ENCODE peak calls at places on chromosomes 1 and 21, in eight cellular contexts. T, N, W, O, I, V, B and D are unnamed samples. For H3K36me3, the result is how much of the 10 kb centered on the place peaks cover.

GRCh38 chr1:182395911-182396310 is 4.3 kb upstream of the GLUL start:
- DNase-seq in W (no peak), O (no peak), I (no peak), N (no peak), V (no peak), B (no peak), T (no peak), D (no peak)

GRCh38 chr1:243657793-243658192 is 192.2 kb downstream of the AKT3 start:
- DNase-seq in T (no peak), O (no peak), W (no peak), V (no peak), I (no peak), N (no peak), B (no peak), D (no peak)

GRCh38 chr1:95208876-95209275 is 25.1 kb upstream of the RWDD3 start:
- DNase-seq in B (no peak), I (no peak), T (no peak), V (no peak), N (no peak), O (no peak), W (no peak), D (no peak)

GRCh38 chr1:234980657-234981396 is 147.8 kb downstream of the TOMM20 start:
- DNase-seq in O (peak), N (peak), W (no peak), B (peak), V (peak), T (peak), I (peak), D (peak)

GRCh38 chr21:18155508-18156193 is 89.0 kb upstream of the CHODL start:
- DNase-seq in T (no peak), B (no peak), I (no peak), O (no peak), V (no peak), W (peak), N (peak), D (no peak)

GRCh38 chr21:41589620-41590175 is 81.7 kb upstream of the TMPRSS2 start:
- DNase-seq in V (no peak), B (no peak), N (no peak), O (no peak), T (no peak), I (no peak), W (no peak), D (no peak)

GRCh38 chr1:201713093-201713810 is 115.7 kb upstream of the IPO9 start:
- DNase-seq in I (peak), W (no peak), B (peak), T (peak), O (peak), V (peak), N (peak), D (peak)

GRCh38 chr1:205947024-205947423 is 3.8 kb upstream of the SLC26A9 start:
- DNase-seq in I (peak), O (no peak), T (peak), B (no peak), W (no peak), N (no peak), V (peak), D (no peak)

GRCh38 chr1:231397882-231398671 is 24.0 kb downstream of the EGLN1 start:
- DNase-seq in O (no peak), V (no peak), N (no peak), T (no peak), I (no peak), W (no peak), B (no peak), D (no peak)

GRCh38 chr1:32540589-32540988 is 1.4 kb downstream of the ZBTB8A start:
- DNase-seq in T (no peak), W (no peak), O (no peak), I (no peak), B (no peak), N (no peak), V (no peak), D (no peak)

GRCh38 chr1:18907021-18907913 is 4.9 kb upstream of the ALDH4A1 start:
- DNase-seq in N (peak), T (peak), B (peak), I (peak), W (peak), O (peak), V (peak), D (no peak)

GRCh38 chr21:32858628-32859027 is 87.1 kb upstream of the PAXBP1 start:
- DNase-seq in I (no peak), W (no peak), O (no peak), T (no peak), B (no peak), V (no peak), N (no peak), D (no peak)

GRCh38 chr21:42703173-42703908 is 49.9 kb downstream of the PDE9A start:
- DNase-seq in O (no peak), T (no peak), I (no peak), B (no peak), V (no peak), W (no peak), N (no peak), D (no peak)

GRCh38 chr1:109371271-109371739 is 26.4 kb downstream of the SORT1 start:
- DNase-seq in I (no peak), B (peak), O (no peak), W (no peak), N (no peak), V (no peak), T (no peak), D (peak)

GRCh38 chr1:212860713-212861581 is 2.9 kb downstream of the FLVCR1 start:
- DNase-seq in N (no peak), T (no peak), W (no peak), O (no peak), B (peak), V (no peak), I (no peak), D (no peak)

GRCh38 chr1:53511933-53512806 is 53.0 kb downstream of the DMRTB1 start:
- DNase-seq in I (no peak), T (no peak), N (no peak), W (no peak), V (no peak), B (no peak), O (no peak), D (no peak)

GRCh38 chr1:6026095-6026809 is 19.4 kb upstream of the KCNAB2 start:
- DNase-seq in B (peak), W (no peak), N (no peak), I (peak), T (peak), V (peak), O (peak), D (peak)

GRCh38 chr1:234631721-234632125 is 21.7 kb upstream of the IRF2BP2 start:
- DNase-seq in T (no peak), N (peak), I (no peak), O (no peak), V (no peak), B (no peak), W (no peak), D (no peak)

GRCh38 chr1:53654216-53655210 is 84.5 kb downstream of the GLIS1 start:
- DNase-seq in N (no peak), V (no peak), I (no peak), W (no peak), B (no peak), O (no peak), T (no peak), D (no peak)

GRCh38 chr1:69088556-69088955 is 479.2 kb upstream of the LRRC7 start:
- DNase-seq in O (no peak), T (no peak), B (no peak), I (no peak), V (no peak), N (no peak), W (no peak), D (no peak)

GRCh38 chr1:240765732-240766363 is 153.9 kb upstream of the GREM2 start:
- DNase-seq in T (no peak), O (no peak), V (no peak), W (peak), N (peak), B (peak), I (no peak), D (no peak)

GRCh38 chr1:223842784-223843183 is 3.0 kb downstream of the TP53BP2 start:
- DNase-seq in I (no peak), T (no peak), V (no peak), B (no peak), W (no peak), O (no peak), N (no peak), D (no peak)

GRCh38 chr1:212162635-212163034 is 122.6 kb upstream of the PPP2R5A start:
- DNase-seq in I (no peak), W (no peak), N (peak), T (no peak), V (no peak), B (no peak), O (peak), D (no peak)

GRCh38 chr21:41321908-41322495 is 5.4 kb downstream of the FAM3B start:
- DNase-seq in V (no peak), W (no peak), B (peak), O (no peak), N (no peak), I (no peak), T (no peak), D (no peak)

GRCh38 chr1:4693891-4694290 is 39.5 kb downstream of the AJAP1 start:
- DNase-seq in W (no peak), O (no peak), T (no peak), V (no peak), I (no peak), B (no peak), N (no peak), D (no peak)

GRCh38 chr1:198155253-198155652 is 1.5 kb upstream of the NEK7 start:
- DNase-seq in T (no peak), V (no peak), B (no peak), W (no peak), N (peak), I (no peak), O (no peak), D (no peak)

GRCh38 chr1:9823943-9824701 is at the start of gene CLSTN1:
- DNase-seq in T (peak), I (peak), B (peak), N (peak), O (peak), W (peak), V (peak), D (no peak)

GRCh38 chr1:116375884-116376733 is 3.1 kb downstream of the ATP1A1 start:
- DNase-seq in T (peak), O (peak), N (peak), V (peak), B (peak), W (no peak), I (peak), D (peak)

GRCh38 chr1:116375165-116375883 is 2.3 kb downstream of the ATP1A1 start:
- DNase-seq in T (no peak), O (no peak), I (no peak), V (no peak), N (peak), B (no peak), W (no peak), D (no peak)

GRCh38 chr1:116377564-116378529 is 4.8 kb downstream of the ATP1A1 start:
- DNase-seq in W (no peak), I (peak), T (peak), V (peak), B (peak), N (peak), O (peak), D (peak)

GRCh38 chr1:116374340-116375164 is 1.5 kb downstream of the ATP1A1 start:
- DNase-seq in W (no peak), B (no peak), N (peak), I (no peak), O (no peak), T (no peak), V (no peak), D (no peak)

GRCh38 chr1:116376734-116377096 is 3.7 kb downstream of the ATP1A1 start:
- DNase-seq in T (no peak), O (no peak), V (no peak), W (no peak), I (no peak), N (peak), B (no peak), D (no peak)
- H3K27ac ChIP-seq in T (peak), O (peak), V (peak), W (no peak), I (peak), N (peak), B (peak), D (peak)

GRCh38 chr1:220003015-220003414 is 43.3 kb downstream of the EPRS1 start:
- DNase-seq in I (no peak), B (no peak), N (no peak), O (no peak), T (no peak), V (no peak), W (no peak), D (no peak)
- H3K36me3 ChIP-seq in I (half or more), B (under half), N (under half), O (under half), T (under half), V (under half), W (under half), D (under half)

DNA sequence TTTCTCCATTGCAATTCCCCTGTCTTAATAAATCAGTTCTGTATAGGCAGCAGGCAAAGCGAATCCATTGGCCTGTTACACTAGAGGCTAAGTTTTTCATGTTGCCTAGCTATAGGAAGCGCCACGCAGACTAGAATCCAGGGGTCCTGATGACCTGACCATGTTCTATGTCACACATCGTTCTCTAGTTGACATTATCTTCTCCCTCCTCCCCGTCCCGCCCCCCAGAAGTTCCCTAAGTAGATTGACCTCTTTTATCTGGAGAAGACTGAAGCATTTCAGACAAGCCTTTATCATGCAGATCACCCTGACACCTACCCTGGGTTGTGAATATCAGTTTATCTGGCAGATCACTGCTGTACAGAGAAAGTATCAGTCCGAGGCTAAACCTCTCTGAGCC is 22.2 kb upstream of the ZFYVE9 start:
- DNase-seq in T (no peak), O (no peak), I (no peak), V (no peak), W (no peak), B (no peak), N (no peak), D (no peak)
- H3K4me3 ChIP-seq in T (no peak), O (no peak), I (no peak), V (no peak), W (no peak), B (no peak), N (no peak), D (no peak)

GRCh38 chr1:194616835-194617234 is 1430.4 kb upstream of the B3GALT2 start:
- DNase-seq in O (no peak), B (no peak), W (no peak), N (no peak), I (no peak), T (no peak), V (no peak), D (no peak)
- H3K27ac ChIP-seq in O (no peak), B (no peak), W (no peak), N (no peak), I (no peak), T (no peak), V (no peak), D (no peak)

DNA sequence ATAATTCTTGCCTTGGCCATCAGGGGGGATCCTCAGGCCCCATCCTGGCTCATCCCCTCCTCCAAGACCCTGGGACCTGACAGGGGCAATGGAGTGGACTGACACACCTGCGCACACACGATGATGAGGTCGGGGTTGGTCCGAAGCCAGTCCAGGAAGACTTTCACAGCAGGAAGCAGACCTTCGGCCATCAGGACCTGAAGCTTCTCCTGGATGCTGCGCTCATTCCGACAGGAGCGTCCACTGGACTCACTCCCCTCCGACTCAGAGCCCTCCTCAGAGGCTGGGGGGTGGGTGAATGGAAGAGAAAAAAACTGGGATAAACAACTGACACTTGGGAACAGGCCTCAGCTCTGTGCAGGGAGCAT is 15.4 kb upstream of the PAQR6 start:
- DNase-seq in I (no peak), B (no peak), N (no peak), O (no peak), V (no peak), T (peak), W (no peak), D (no peak)
- H3K36me3 ChIP-seq in I (half or more), B (under half), N (under half), O (under half), V (half or more), T (under half), W (half or more), D (half or more)

DNA sequence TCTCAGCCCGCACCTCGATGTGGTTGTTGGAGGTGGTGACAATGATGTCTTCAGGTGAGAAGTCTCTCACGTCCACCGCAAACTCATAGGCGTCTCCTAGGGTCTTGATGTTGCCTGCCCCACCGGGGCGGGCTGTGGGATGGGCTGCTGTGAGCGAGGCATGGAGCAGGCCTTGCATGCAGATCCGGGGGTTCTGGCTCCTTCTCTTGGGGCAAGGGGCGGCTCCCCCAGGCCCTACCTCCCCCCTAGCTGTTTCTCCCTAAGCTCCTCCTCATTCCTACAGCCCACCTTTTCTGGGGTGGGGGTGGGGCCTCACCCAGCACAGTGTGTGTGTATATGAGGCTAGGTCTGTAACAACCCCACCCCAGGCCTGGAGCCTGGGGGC is 775 bp downstream of the HSPB7 start:
- DNase-seq in W (no peak), I (no peak), O (no peak), N (no peak), B (no peak), V (no peak), T (peak), D (no peak)
- H3K4me3 ChIP-seq in W (no peak), I (peak), O (no peak), N (no peak), B (no peak), V (no peak), T (peak), D (peak)

GRCh38 chr1:228092342-228093049 is 10.0 kb downstream of the ARF1 start:
- DNase-seq in B (no peak), N (no peak), V (no peak), W (no peak), T (peak), O (peak), I (no peak), D (no peak)
- H3K27ac ChIP-seq in B (no peak), N (no peak), V (no peak), W (no peak), T (peak), O (no peak), I (no peak), D (no peak)

GRCh38 chr21:30813174-30813573 is at the start of gene KRTAP8-1:
- DNase-seq in I (no peak), B (no peak), T (no peak), O (no peak), V (no peak), N (no peak), W (no peak), D (no peak)

DNA sequence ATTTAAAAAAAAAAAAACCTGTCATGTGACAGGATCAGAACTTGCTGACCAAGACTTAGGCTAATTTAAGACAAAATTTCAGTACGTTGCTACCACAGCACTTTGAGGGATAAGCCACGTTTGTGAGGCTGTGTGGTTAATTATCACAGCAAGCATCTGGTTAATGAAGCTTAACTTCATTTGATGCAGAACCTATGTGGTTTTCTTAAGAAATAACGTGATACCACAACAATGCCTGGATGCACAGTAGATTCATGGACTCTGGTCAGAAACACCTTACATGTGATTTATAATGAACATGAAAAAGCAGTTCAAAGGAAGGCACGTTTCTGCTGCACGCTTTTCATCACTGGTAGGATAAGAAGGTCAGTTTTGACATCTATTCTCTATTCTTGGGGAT is 5.8 kb upstream of the KRTAP8-1 start:
- DNase-seq in T (no peak), I (no peak), B (no peak), V (no peak), O (no peak), W (no peak), N (no peak), D (no peak)
- H3K36me3 ChIP-seq in T (under half), I (under half), B (under half), V (under half), O (under half), W (under half), N (under half), D (under half)

GRCh38 chr1:161089938-161090337 is 580 bp upstream of the NECTIN4 start:
- DNase-seq in T (peak), I (no peak), N (no peak), B (no peak), V (no peak), O (no peak), W (no peak), D (no peak)

GRCh38 chr1:161091093-161091492 is 1.7 kb upstream of the NECTIN4 start:
- DNase-seq in O (no peak), T (peak), B (no peak), N (no peak), V (no peak), W (no peak), I (no peak), D (no peak)

GRCh38 chr1:161088587-161089110 is 709 bp downstream of the NECTIN4 start:
- DNase-seq in V (no peak), I (no peak), W (no peak), T (peak), O (no peak), N (no peak), B (no peak), D (no peak)

GRCh38 chr1:161090617-161091016 is 1.3 kb upstream of the NECTIN4 start:
- DNase-seq in B (no peak), O (no peak), V (no peak), T (no peak), I (no peak), W (no peak), N (no peak), D (no peak)

GRCh38 chr1:161089251-161089924 is at the start of gene NECTIN4:
- DNase-seq in T (peak), W (no peak), I (peak), O (no peak), B (peak), V (peak), N (no peak), D (peak)
- H3K4me3 ChIP-seq in T (no peak), W (no peak), I (peak), O (no peak), B (no peak), V (no peak), N (no peak), D (no peak)

DNA sequence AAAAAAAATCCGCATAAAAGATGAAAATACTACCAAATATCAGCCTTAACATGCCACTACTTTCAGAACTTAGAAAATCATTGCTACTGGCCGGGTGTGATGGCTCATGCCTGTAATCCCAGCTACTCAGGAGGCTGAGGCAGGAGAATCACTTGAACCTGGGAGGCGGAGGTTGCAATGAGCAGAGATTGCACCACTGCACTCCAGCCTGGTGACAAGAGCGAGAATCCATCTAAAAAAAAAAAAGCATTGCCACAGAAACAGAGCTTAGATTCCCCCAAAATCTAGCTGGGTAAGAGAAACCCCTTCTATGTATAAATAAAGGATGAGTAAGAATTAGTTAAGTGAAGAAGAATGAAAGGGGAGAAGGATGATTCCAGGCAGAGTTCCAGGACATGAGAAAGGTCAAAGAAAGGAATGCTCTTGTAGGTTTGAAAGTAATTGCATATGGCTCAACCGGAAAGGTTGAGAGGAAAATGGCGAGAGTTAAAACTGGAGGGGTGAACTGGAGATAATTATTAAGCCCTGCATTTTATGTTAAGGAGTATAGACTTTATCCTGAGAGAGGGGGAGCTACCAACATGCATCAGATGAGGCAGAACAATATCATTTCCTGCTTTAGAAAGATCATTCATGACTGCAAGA is 19.7 kb upstream of the NRDC start:
- DNase-seq in V (no peak), T (no peak), O (no peak), I (no peak), W (no peak), B (no peak), N (peak), D (no peak)
- H3K27ac ChIP-seq in V (no peak), T (no peak), O (no peak), I (no peak), W (no peak), B (no peak), N (peak), D (no peak)